ENCODE peak calls at places on chromosome 14, in eight cellular contexts. F is stomach, X is hepatocyte, B is PC-9, Y is fibroblast of mammary gland, E is left ventricle myocardium inferior, V is coronary artery, I is tibial nerve. D is an unnamed sample.

GRCh38 chr14:93318927-93319326 is 13.9 kb downstream of the BTBD7 start:
- DNase-seq in F (no peak), X (no peak), B (no peak), Y (peak), E (no peak), V (no peak), I (no peak), D (no peak)

GRCh38 chr14:75566321-75566720 is 12.1 kb upstream of the FLVCR2 start:
- DNase-seq in F (no peak), X (peak), B (peak), Y (peak), E (no peak), V (no peak), I (no peak), D (no peak)

GRCh38 chr14:32345311-32345771 is 16.2 kb downstream of the AKAP6 start:
- DNase-seq in F (no peak), X (peak), B (no peak), Y (peak), E (no peak), V (no peak), I (no peak), D (no peak)

GRCh38 chr14:21833836-21834235 is 160.2 kb upstream of the OR4E1 start:
- DNase-seq in F (no peak), X (no peak), B (no peak), Y (no peak), E (no peak), V (no peak), I (no peak), D (no peak)

GRCh38 chr14:74882103-74882920 is 596 bp downstream of the DLST start:
- DNase-seq in F (peak), X (peak), B (no peak), Y (peak), E (peak), V (no peak), I (no peak), D (peak)

GRCh38 chr14:54025661-54026060 is 69.0 kb upstream of the BMP4 start:
- DNase-seq in F (no peak), X (no peak), B (no peak), Y (peak), E (no peak), V (no peak), I (no peak), D (peak)

GRCh38 chr14:75831455-75831854 is 150.3 kb downstream of the TGFB3 start:
- DNase-seq in F (peak), X (peak), B (peak), Y (peak), E (peak), V (no peak), I (peak), D (peak)

GRCh38 chr14:93042968-93043940 is 72.5 kb downstream of the ITPK1 start:
- DNase-seq in F (peak), X (peak), B (peak), Y (peak), E (peak), V (peak), I (no peak), D (peak)

GRCh38 chr14:105067140-105067968 is 2.1 kb upstream of the GPR132 start:
- DNase-seq in F (no peak), X (no peak), B (no peak), Y (peak), E (no peak), V (no peak), I (no peak), D (no peak)

GRCh38 chr14:25122188-25122587 is 72.2 kb upstream of the STXBP6 start:
- DNase-seq in F (no peak), X (no peak), B (no peak), Y (peak), E (no peak), V (no peak), I (no peak), D (no peak)

GRCh38 chr14:73977896-73978295 is 27.8 kb downstream of the COQ6 start:
- DNase-seq in F (no peak), X (no peak), B (no peak), Y (no peak), E (no peak), V (no peak), I (no peak), D (no peak)

GRCh38 chr14:100684154-100684553 is 42.5 kb upstream of the DLK1 start:
- DNase-seq in F (no peak), X (no peak), B (no peak), Y (no peak), E (no peak), V (no peak), I (no peak), D (no peak)

GRCh38 chr14:92004062-92004461 is 35.8 kb downstream of the TRIP11 start:
- DNase-seq in F (no peak), X (no peak), B (no peak), Y (peak), E (no peak), V (no peak), I (no peak), D (no peak)

DNA sequence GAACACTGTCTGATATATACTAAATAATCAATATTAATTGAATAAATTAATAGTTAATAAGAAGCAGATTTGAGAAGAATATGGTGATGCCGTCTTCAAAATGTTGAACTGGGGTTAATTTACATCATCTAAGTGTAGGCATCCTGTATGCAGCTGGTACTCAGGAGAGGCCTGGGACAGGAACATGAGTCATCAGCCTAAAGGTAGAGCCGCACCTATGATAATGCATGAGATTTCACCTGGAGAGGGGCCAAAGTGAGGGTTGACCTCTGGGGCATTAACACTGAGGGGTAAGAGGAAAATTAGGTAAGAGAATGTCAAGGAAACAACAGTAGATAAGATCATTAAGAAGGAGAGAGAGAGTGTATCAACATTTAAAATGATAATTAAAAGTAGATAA is 20.2 kb upstream of the SSTR1 start:
- DNase-seq in F (peak), X (no peak), B (peak), Y (no peak), E (no peak), V (no peak), I (no peak), D (peak)
- TF ChIP-seq CTCF in F (no peak), X (no peak), B (no peak), Y (no peak), E (no peak), V (no peak), I (no peak), D (no peak)

GRCh38 chr14:90799420-90799819 is 16.8 kb downstream of the TTC7B start:
- DNase-seq in F (no peak), X (no peak), B (no peak), Y (no peak), E (no peak), V (no peak), I (no peak), D (no peak)
- TF ChIP-seq CTCF in F (no peak), X (no peak), B (no peak), Y (no peak), E (no peak), V (no peak), I (no peak), D (no peak)

GRCh38 chr14:40268236-40268635 is 836.0 kb upstream of the FBXO33 start:
- DNase-seq in F (no peak), X (no peak), B (no peak), Y (no peak), E (no peak), V (no peak), I (no peak), D (no peak)
- TF ChIP-seq CTCF in F (no peak), X (no peak), B (no peak), Y (no peak), E (no peak), V (no peak), I (no peak), D (no peak)

GRCh38 chr14:103207404-103208072 is 84.3 kb downstream of the TNFAIP2 start:
- DNase-seq in F (peak), X (peak), B (peak), Y (no peak), E (peak), V (no peak), I (no peak), D (peak)
- TF ChIP-seq CTCF in F (no peak), X (no peak), B (no peak), Y (no peak), E (no peak), V (no peak), I (no peak), D (no peak)

GRCh38 chr14:90986510-90986909 is 73.9 kb downstream of the RPS6KA5 start:
- DNase-seq in F (no peak), X (no peak), B (peak), Y (no peak), E (no peak), V (no peak), I (no peak), D (no peak)
- TF ChIP-seq CTCF in F (no peak), X (no peak), B (no peak), Y (no peak), E (no peak), V (no peak), I (no peak), D (no peak)

GRCh38 chr14:64563696-64564095 is 13.9 kb downstream of the PPP1R36 start:
- DNase-seq in F (no peak), X (no peak), B (no peak), Y (no peak), E (no peak), V (no peak), I (no peak), D (no peak)

GRCh38 chr14:64561631-64562030 is 11.9 kb downstream of the PPP1R36 start:
- DNase-seq in F (no peak), X (no peak), B (no peak), Y (no peak), E (no peak), V (no peak), I (no peak), D (no peak)

GRCh38 chr14:64569108-64570045 is 19.6 kb downstream of the PPP1R36 start:
- DNase-seq in F (peak), X (peak), B (peak), Y (peak), E (peak), V (peak), I (peak), D (no peak)

GRCh38 chr14:64562432-64562831 is 12.7 kb downstream of the PPP1R36 start:
- DNase-seq in F (no peak), X (peak), B (peak), Y (no peak), E (no peak), V (no peak), I (no peak), D (no peak)

DNA sequence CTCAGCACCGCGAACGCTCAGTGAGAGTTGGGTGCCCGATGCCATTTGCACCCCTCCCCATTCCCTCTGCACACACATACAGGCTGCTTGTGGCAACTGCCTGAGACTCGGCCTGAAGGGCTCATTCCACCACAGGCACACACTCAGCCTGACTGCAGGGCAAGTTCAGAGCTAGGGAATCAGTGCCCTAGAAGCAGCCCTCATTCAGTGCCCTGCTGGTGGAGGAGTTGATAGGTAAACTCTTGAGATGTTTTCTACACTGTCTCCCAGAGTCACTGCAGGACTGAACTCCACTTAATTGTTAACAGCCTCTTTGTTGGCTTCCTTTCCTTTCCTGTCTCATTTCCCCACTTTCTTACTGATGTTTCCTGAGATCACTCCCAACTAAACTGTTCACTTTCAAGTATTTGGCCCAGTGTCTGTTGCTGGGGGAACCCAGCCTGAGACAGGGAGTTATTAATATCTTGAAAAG is 16.9 kb downstream of the PPP1R36 start:
- DNase-seq in F (no peak), X (no peak), B (no peak), Y (peak), E (no peak), V (no peak), I (no peak), D (no peak)
- TF ChIP-seq CTCF in F (no peak), X (no peak), B (no peak), Y (no peak), E (no peak), V (no peak), I (no peak), D (no peak)

DNA sequence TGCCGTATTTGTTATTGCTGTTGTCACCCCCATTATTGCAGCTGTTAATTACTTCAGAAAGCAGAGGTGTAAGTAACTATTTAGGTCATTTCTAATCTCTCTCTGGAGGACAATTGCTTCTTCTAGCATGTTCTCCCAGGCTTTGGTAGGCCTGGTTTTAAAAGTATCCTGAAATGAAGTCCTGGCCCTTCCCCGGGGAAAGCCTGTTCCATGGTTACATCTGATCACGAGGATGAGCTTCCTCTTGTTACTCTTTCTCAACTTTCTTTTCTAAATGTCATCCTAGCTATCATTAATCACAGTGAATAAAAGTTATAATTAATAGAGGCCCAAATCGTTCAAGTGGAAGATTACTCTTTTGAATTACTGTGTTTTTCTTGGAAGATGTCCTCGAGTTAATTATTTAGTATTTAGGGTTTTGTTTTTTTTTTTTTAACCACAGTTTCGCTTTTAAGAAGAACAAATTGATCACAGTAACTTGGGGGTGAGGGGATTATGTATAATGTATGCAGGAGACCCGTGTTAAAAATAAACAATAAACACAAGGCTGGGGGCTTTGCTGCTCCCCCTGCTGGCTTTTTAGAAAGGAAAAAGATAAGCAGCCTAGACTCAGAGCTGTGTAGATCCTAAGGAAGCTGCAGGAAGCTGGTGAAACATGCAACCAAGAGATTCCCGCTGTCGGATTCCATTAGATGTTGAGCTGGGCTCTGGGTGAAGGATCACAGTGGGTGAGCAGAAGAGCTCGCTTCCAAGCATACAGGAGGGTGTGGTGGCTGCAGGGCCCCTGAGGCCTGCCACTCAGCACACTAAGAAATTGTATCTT is 420.1 kb downstream of the FUT8 start:
- DNase-seq in F (no peak), X (no peak), B (no peak), Y (peak), E (no peak), V (no peak), I (no peak), D (no peak)
- TF ChIP-seq CTCF in F (no peak), X (peak), B (no peak), Y (peak), E (no peak), V (no peak), I (no peak), D (no peak)

DNA sequence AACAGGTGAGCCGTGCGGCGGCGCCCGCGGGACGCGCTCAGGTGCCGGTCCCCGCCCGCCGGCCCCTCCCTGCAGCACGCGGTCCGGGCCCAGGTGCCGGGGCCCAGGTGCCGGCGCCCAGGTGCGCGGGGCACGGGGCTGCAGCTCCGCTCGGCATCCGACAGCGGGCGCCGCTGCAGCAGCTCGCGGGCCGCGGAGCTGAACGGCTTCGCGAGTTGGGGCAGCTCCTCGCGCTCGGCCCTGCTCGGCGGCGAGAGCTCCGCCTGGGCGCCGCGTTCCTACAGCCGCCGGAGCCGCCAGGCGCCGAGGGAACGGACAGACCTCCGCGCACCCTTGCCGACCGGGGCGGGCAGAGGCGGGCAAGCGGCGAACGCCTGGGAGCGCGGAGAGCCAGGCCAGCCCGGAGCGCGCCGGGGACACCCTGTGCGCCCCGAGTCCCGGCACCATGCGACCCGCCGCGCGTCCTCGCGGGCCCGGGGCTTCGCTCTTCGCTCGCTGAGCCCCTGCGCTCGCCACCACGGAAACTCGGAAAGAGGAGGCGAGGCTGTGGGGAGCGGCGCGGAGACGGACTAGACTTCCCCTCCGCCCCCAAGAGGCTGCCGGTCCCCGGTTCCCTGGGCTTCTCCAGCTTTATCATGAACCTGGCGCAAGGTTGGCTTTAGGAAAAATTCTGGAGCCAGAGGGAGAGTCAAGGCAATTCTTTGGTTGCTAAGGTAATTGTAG is at the start of gene RGS6:
- DNase-seq in F (peak), X (peak), B (no peak), Y (no peak), E (peak), V (no peak), I (no peak), D (peak)
- TF ChIP-seq CTCF in F (no peak), X (peak), B (no peak), Y (no peak), E (peak), V (no peak), I (peak), D (no peak)

GRCh38 chr14:88791252-88791621 is 1.5 kb downstream of the EML5 start:
- DNase-seq in F (no peak), X (no peak), B (no peak), Y (no peak), E (no peak), V (no peak), I (no peak), D (no peak)

GRCh38 chr14:88791629-88792571 is 853 bp downstream of the EML5 start:
- DNase-seq in F (peak), X (peak), B (no peak), Y (no peak), E (no peak), V (no peak), I (no peak), D (peak)

GRCh38 chr14:88790501-88791251 is 2.1 kb downstream of the EML5 start:
- DNase-seq in F (no peak), X (no peak), B (no peak), Y (no peak), E (no peak), V (no peak), I (no peak), D (no peak)

GRCh38 chr14:88793259-88793625 is 489 bp upstream of the EML5 start:
- DNase-seq in F (no peak), X (no peak), B (no peak), Y (no peak), E (no peak), V (no peak), I (no peak), D (no peak)

DNA sequence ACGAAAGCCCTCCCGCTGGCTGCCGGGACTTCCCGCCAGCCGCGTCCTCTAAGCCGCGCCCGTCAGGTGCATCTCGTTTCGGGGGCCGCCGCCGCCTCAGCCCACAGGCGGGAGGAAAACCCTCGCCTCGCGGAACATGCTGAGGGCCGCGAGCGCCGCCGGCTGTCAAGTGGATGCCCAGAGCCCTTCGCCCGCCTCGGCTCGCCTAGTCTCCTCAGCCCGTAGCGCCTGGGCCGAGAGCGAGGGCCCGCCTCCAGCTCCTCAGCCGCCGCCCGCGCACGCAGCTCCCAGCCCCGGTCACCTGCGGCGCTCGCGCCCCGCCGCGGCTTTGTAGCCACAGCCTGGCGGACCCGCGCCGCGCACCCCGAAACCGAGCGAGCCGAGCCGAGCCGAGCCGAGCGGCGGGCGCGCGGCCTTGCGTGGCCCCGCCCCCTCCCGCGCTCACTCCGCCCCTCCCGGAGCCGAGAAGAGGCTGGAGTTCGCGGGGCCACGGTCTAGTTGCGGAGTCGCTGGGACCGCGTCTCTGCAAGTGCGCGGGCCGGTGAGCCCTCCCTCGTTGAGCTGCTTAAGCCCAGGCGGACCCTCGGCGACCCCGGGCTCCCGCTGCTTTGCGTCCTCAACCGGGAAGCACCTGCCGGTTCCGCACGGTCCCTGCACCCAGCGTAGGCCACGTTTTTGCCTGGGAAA is at the start of gene EML5:
- DNase-seq in F (peak), X (peak), B (peak), Y (peak), E (peak), V (peak), I (peak), D (peak)
- TF ChIP-seq CTCF in F (peak), X (peak), B (no peak), Y (peak), E (peak), V (no peak), I (peak), D (peak)

D was measured in Calu3.